ENCODE peak calls at places on chromosome 10, in seven cellular contexts. L is NT2/D1; M is NCI-H1417 treated with DMSO at 0.1 percent for 48 hours; U is stimulated activated CD8-positive, alpha-beta memory T cell treated with anti-CD3 and anti-CD28 coated beads, Interleukin-2, amount 100 ng/mL, for 1 hour; N is cardiac muscle cell; F is right lobe of liver; A is NCI-H1105 treated with DMSO at 0.1 percent for 48 hours. H is an unnamed sample.

GRCh38 chr10:51073461-51074237 is 638 bp upstream of the PRKG1 start:
- DNase-seq in U (no peak), L (no peak), M (no peak), A (no peak), N (peak; percentile 32), F (peak; percentile 21), H (peak; percentile 13)

GRCh38 chr10:91051834-91052233 is 130.9 kb upstream of the ANKRD1 start:
- DNase-seq in N (peak; percentile 48), L (no peak), U (no peak), A (peak; percentile 45), F (no peak), M (no peak), H (no peak)

GRCh38 chr10:102819054-102819453 is 18.2 kb downstream of the CYP17A1 start:
- DNase-seq in U (no peak), A (no peak), N (no peak), L (no peak), F (no peak), M (no peak), H (no peak)

GRCh38 chr10:76319666-76320065 is 888.2 kb downstream of the LRMDA start:
- DNase-seq in N (no peak), M (no peak), A (no peak), F (no peak), U (no peak), L (no peak), H (no peak)

GRCh38 chr10:110600487-110601101 is 33.1 kb downstream of the SMC3 start:
- DNase-seq in A (peak; percentile 19), F (no peak), L (peak; percentile 51), U (no peak), N (peak; percentile 77), M (no peak), H (peak; percentile 22)

GRCh38 chr10:119305860-119306513 is 98.6 kb downstream of the GRK5 start:
- DNase-seq in M (no peak), N (peak; percentile 97), A (no peak), U (peak; percentile 78), L (no peak), F (peak; percentile 38), H (no peak)

GRCh38 chr10:59700709-59701108 is 8.9 kb downstream of the SLC16A9 start:
- DNase-seq in M (no peak), N (no peak), A (no peak), F (no peak), L (no peak), U (no peak), H (no peak)

GRCh38 chr10:3764626-3765375 is 20.2 kb downstream of the KLF6 start:
- DNase-seq in N (no peak), M (no peak), F (no peak), U (no peak), L (no peak), A (no peak), H (no peak)

GRCh38 chr10:126137557-126138221 is 241.3 kb downstream of the FANK1 start:
- DNase-seq in F (no peak), U (no peak), L (no peak), A (no peak), N (no peak), M (no peak), H (no peak)

GRCh38 chr10:86693721-86694369 is 25.5 kb downstream of the LDB3 start:
- DNase-seq in A (no peak), F (peak; percentile 44), U (no peak), L (peak; percentile 35), M (no peak), N (peak; percentile 73), H (peak; percentile 68)

GRCh38 chr10:35875281-35875680 is 233.2 kb upstream of the FZD8 start:
- DNase-seq in N (peak; percentile 88), L (peak; percentile 33), F (no peak), M (no peak), U (no peak), A (no peak), H (no peak)

GRCh38 chr10:118672766-118673715 is 77.6 kb upstream of the PRLHR start:
- DNase-seq in U (no peak), F (no peak), N (no peak), M (no peak), A (no peak), L (no peak), H (no peak)

GRCh38 chr10:79927111-79927828 is 21.6 kb downstream of the SFTPD start:
- DNase-seq in U (no peak), N (no peak), A (no peak), F (peak; percentile 89), M (no peak), L (no peak), H (no peak)

GRCh38 chr10:60140681-60141632 is 234.6 kb upstream of the CCDC6 start:
- DNase-seq in A (peak; percentile 72), L (peak; percentile 65), F (no peak), U (no peak), M (peak; percentile 0), N (peak; percentile 56), H (no peak)

GRCh38 chr10:102393411-102394078 is 2.0 kb upstream of the NFKB2 start:
- DNase-seq in U (no peak), F (no peak), L (peak; percentile 59), A (no peak), N (no peak), M (no peak), H (peak; percentile 91)

GRCh38 chr10:93980486-93980885 is 13.2 kb upstream of the PLCE1 start:
- DNase-seq in F (no peak), A (no peak), L (no peak), N (no peak), U (no peak), M (no peak), H (no peak)

GRCh38 chr10:5594271-5595036 is 69.7 kb downstream of the CALML3 start:
- DNase-seq in N (peak; percentile 44), L (no peak), U (no peak), M (no peak), F (no peak), A (no peak), H (no peak)

GRCh38 chr10:132374176-132374575 is 22.8 kb upstream of the PWWP2B start:
- DNase-seq in N (no peak), U (no peak), M (no peak), L (no peak), F (no peak), A (no peak), H (no peak)

GRCh38 chr10:12350167-12350872 is 973 bp downstream of the CAMK1D start:
- DNase-seq in U (peak; percentile 18), M (no peak), A (peak; percentile 7), F (peak; percentile 47), N (peak; percentile 28), L (no peak), H (no peak)

GRCh38 chr10:100446130-100446761 is 16.6 kb upstream of the WNT8B start:
- DNase-seq in A (no peak), M (no peak), F (no peak), N (no peak), L (no peak), U (no peak), H (no peak)

GRCh38 chr10:96470108-96470743 is 43.5 kb downstream of the TLL2 start:
- DNase-seq in N (peak; percentile 54), A (peak; percentile 2), M (no peak), L (no peak), U (no peak), F (no peak), H (peak; percentile 59)

GRCh38 chr10:103192451-103193106 is 493 bp downstream of the NT5C2 start:
- DNase-seq in U (peak; percentile 21), N (peak; percentile 85), A (peak; percentile 30), F (peak; percentile 90), L (no peak), M (peak; percentile 2), H (peak; percentile 57)

GRCh38 chr10:51176976-51177690 is 102.8 kb downstream of the PRKG1 start:
- DNase-seq in A (no peak), F (no peak), U (no peak), L (no peak), M (no peak), N (peak; percentile 74), H (no peak)